ENCODE peak calls at places on chromosomes 11 and 22, in four cellular contexts. U, R, A and D are unnamed samples.

GRCh38 chr11:13166036-13166435 is 111.6 kb upstream of the BMAL1 start:
- DNase-seq in U (no peak), R (no peak), A (no peak), D (no peak)

GRCh38 chr11:120564573-120565301 is 53.2 kb downstream of the GRIK4 start:
- DNase-seq in U (peak; percentile 51), R (no peak), A (peak; percentile 60), D (peak; percentile 26)

GRCh38 chr22:39148727-39149535 is 3.5 kb downstream of the CBX7 start:
- DNase-seq in U (no peak), R (no peak), A (no peak), D (peak; percentile 71)

GRCh38 chr11:2796091-2796490 is 89.5 kb downstream of the CDKN1C start:
- DNase-seq in U (no peak), R (no peak), A (peak; percentile 45), D (no peak)

GRCh38 chr11:118202599-118203422 is 22.0 kb downstream of the JAML start:
- DNase-seq in U (no peak), R (no peak), A (no peak), D (no peak)

GRCh38 chr22:18095101-18095805 is 15.4 kb upstream of the TUBA8 start:
- DNase-seq in U (no peak), R (no peak), A (no peak), D (peak; percentile 91)

GRCh38 chr22:17606472-17606871 is 22.1 kb downstream of the ATP6V1E1 start:
- DNase-seq in U (no peak), R (no peak), A (no peak), D (no peak)

GRCh38 chr11:106608677-106609076 is 409.6 kb downstream of the GUCY1A2 start:
- DNase-seq in U (no peak), R (no peak), A (no peak), D (no peak)

GRCh38 chr22:41106122-41106968 is 14.0 kb downstream of the EP300 start:
- DNase-seq in U (no peak), R (no peak), A (no peak), D (no peak)

GRCh38 chr22:20430101-20430640 is 7.5 kb downstream of the SCARF2 start:
- DNase-seq in U (no peak), R (no peak), A (no peak), D (no peak)

GRCh38 chr22:19571207-19571795 is 47.1 kb upstream of the CLDN5 start:
- DNase-seq in U (no peak), R (no peak), A (no peak), D (no peak)

GRCh38 chr11:65727865-65728264 is 7.3 kb upstream of the RNASEH2C start:
- DNase-seq in U (no peak), R (no peak), A (no peak), D (no peak)

GRCh38 chr11:121199516-121199915 is 93.1 kb upstream of the SC5D start:
- DNase-seq in U (no peak), R (no peak), A (no peak), D (no peak)

GRCh38 chr11:44611687-44612437 is 46.4 kb downstream of the CD82 start:
- DNase-seq in U (peak; percentile 41), R (no peak), A (no peak), D (no peak)

GRCh38 chr11:44611088-44611487 is 45.6 kb downstream of the CD82 start:
- DNase-seq in U (no peak), R (no peak), A (no peak), D (peak; percentile 49)

GRCh38 chr11:44609028-44609782 is 43.7 kb downstream of the CD82 start:
- DNase-seq in U (no peak), R (no peak), A (no peak), D (no peak)

GRCh38 chr11:44609783-44610155 is 44.3 kb downstream of the CD82 start:
- DNase-seq in U (no peak), R (no peak), A (no peak), D (no peak)

DNA sequence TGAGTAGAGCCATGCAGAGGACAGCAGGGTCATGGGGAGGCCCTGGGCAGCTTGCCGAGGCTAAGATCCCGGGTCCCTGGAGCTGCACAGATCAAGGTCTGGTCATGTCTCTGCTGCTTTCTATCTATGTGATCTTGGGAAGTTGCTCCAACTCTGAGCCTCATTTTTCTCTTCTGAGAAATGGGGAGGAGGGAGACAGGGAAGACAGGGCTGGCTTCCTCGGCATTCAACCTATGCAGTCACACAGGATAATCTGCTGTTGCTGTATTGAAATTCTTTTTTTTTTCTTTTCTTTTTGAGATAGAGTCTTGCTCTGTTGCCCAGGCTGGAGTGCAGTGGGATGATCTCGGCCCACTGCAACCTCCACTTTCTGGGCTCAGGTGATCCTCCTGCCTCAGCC is 45.1 kb downstream of the CD82 start:
- DNase-seq in U (no peak), R (no peak), A (no peak), D (no peak)
- H3K4me1 ChIP-seq in U (peaks cover 46% of the 10 kb centered on the region), R (no peaks in the 10 kb centered on the region), A (no peaks in the 10 kb centered on the region), D (peaks cover 19% of the 10 kb centered on the region)

GRCh38 chr22:24183321-24184031 is 2.2 kb downstream of the SUSD2 start:
- DNase-seq in U (no peak), R (peak; percentile 46), A (no peak), D (no peak)
- TF ChIP-seq CTCF in U (no peak), R (no peak), A (no peak), D (no peak)

DNA sequence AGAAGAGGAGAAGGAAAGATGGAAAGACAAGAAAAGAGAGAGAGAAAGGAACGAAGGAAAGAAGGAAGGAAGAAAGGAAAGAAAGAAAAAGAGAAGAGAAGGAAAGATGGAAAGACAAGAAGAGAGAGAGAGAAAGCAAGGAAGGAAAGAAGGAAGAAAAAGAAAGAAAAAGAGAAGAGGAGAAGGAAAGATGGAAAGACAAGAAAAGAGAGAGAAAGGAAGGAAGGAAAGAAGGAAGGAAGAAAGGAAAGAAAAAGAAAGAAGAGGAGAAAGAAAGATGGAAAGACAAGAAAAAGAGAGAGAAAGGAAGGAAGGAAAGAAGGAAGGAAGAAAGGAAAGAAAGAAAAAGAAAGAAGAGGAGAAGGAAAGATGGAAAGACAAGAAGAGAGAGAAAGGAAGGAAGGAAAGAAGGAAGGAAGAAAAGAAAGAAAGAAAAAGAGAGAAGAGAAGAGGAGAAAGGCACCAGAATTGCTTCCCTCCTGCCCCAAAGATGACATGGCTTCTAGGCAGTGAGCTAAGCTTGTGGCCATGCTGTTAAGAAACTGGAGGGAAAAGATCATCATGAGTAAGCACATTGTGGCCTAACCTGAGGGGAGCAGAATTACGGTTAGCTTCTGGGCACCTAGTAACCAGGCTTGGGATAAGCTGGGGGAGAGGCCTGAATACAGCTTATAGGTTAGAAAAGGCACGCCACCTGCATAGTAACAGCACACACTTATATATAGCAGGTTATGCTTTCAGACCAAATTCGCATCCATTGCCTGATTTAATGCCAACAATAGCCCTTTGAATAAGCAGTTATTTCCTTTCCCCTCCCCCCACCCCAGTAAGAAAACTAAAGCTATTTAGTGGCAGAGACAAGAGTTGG is 2.3 kb upstream of the ST3GAL4 start:
- DNase-seq in U (no peak), R (no peak), A (no peak), D (no peak)
- H3K4me3 ChIP-seq in U (no peak overlapping the region), R (peak overlapping the region; percentile 94), A (no peak overlapping the region), D (no peak overlapping the region)

DNA sequence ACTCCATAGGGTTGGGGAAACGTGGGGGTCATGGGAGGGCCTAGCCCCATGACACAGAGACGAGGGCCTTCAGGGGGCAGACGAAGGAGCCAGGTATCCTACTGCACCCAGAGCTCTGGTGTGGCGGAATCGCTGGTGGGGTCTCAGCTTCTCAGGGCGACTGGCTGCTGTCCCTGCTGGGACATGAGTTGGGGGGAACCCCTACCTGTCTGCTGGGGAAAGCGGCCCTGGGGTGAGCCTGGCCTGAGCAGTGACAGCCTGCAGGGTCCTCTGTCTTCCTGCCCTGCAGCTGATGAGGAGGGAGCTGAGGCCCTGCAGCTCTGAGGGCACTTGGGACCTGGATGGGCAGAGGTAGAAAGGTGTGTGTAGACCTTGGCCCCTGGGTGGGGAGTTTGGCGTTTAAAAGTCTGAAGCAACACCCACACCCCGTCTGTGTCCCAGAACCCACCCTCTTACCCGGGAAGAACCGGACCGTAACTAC is 33.6 kb upstream of the GRAMD4 start:
- DNase-seq in U (no peak), R (no peak), A (no peak), D (no peak)
- H3K4me1 ChIP-seq in U (peaks cover 63% of the 10 kb centered on the region), R (no peaks in the 10 kb centered on the region), A (no peaks in the 10 kb centered on the region), D (peaks cover 40% of the 10 kb centered on the region)

GRCh38 chr11:89498845-89499448 is 7.8 kb upstream of the NOX4 start:
- DNase-seq in U (no peak), R (no peak), A (no peak), D (no peak)
- TF ChIP-seq CTCF in U (no peak), R (peak; percentile 54), A (no peak), D (no peak)